ENCODE peak calls at places on chromosomes 6 and 20, in seven cellular contexts. Y is H1, K is SK-N-SH, U is HCT116, F is K562, D is HepG2, P is GM12878. M is an unnamed sample.

GRCh38 chr20:52179331-52180166 is 12.0 kb downstream of the ZFP64 start:
- DNase-seq in U (no peak), Y (no peak), K (no peak), P (peak; percentile 94), F (no peak), D (no peak), M (no peak)

GRCh38 chr20:22407237-22408193 is 176.9 kb downstream of the FOXA2 start:
- DNase-seq in U (no peak), F (peak; percentile 26), D (no peak), K (no peak), P (no peak), Y (no peak), M (no peak)

GRCh38 chr20:21719592-21720214 is 14.2 kb downstream of the PAX1 start:
- DNase-seq in F (peak; percentile 51), U (peak; percentile 35), Y (peak; percentile 81), P (peak; percentile 12), K (peak; percentile 65), D (peak; percentile 68), M (no peak)

GRCh38 chr6:9745476-9745875 is 669.4 kb downstream of the TFAP2A start:
- DNase-seq in Y (no peak), K (no peak), D (no peak), U (no peak), F (no peak), P (no peak), M (no peak)

GRCh38 chr6:165263-165662 is 127.0 kb upstream of the DUSP22 start:
- DNase-seq in F (no peak), Y (no peak), U (no peak), P (no peak), K (no peak), D (no peak), M (no peak)

GRCh38 chr6:161406633-161407032 is 132.8 kb upstream of the AGPAT4 start:
- DNase-seq in K (no peak), U (peak; percentile 39), F (no peak), P (no peak), D (no peak), Y (no peak), M (no peak)

GRCh38 chr20:32537657-32538525 is 47.2 kb downstream of the NOL4L start:
- DNase-seq in F (peak; percentile 88), P (no peak), D (no peak), Y (no peak), K (peak; percentile 64), U (no peak), M (no peak)

GRCh38 chr20:40538126-40538525 is 150.9 kb downstream of the MAFB start:
- DNase-seq in D (no peak), K (no peak), U (no peak), P (no peak), Y (no peak), F (no peak), M (no peak)

GRCh38 chr6:112439010-112439409 is 91.9 kb downstream of the RFPL4B start:
- DNase-seq in F (no peak), K (no peak), P (no peak), D (no peak), Y (no peak), U (no peak), M (no peak)

GRCh38 chr6:29557320-29557719 is 2.2 kb downstream of the UBD start:
- DNase-seq in F (no peak), U (no peak), P (no peak), K (no peak), Y (no peak), D (no peak), M (peak; percentile 25)

GRCh38 chr6:153129873-153130514 is 1.1 kb downstream of the RGS17 start:
- DNase-seq in K (peak; percentile 73), U (no peak), D (no peak), Y (no peak), F (no peak), P (no peak), M (no peak)

GRCh38 chr6:18595774-18596528 is 208.8 kb downstream of the RNF144B start:
- DNase-seq in K (peak; percentile 40), F (peak; percentile 64), D (peak; percentile 43), Y (peak; percentile 84), P (no peak), U (peak; percentile 46), M (peak; percentile 68)

GRCh38 chr6:37938909-37939308 is 119.4 kb downstream of the ZFAND3 start:
- DNase-seq in Y (no peak), U (no peak), K (no peak), F (no peak), D (no peak), P (no peak), M (no peak)

GRCh38 chr6:7727150-7727950 is 1.5 kb downstream of the BMP6 start:
- DNase-seq in F (no peak), Y (peak; percentile 70), K (peak; percentile 60), P (no peak), U (no peak), D (no peak), M (no peak)

GRCh38 chr20:20371681-20372080 is 3.8 kb downstream of the INSM1 start:
- DNase-seq in Y (no peak), D (no peak), K (no peak), U (no peak), F (no peak), P (no peak), M (no peak)

GRCh38 chr20:15561707-15562106 is 1011.5 kb downstream of the KIF16B start:
- DNase-seq in P (no peak), F (no peak), D (no peak), U (no peak), Y (no peak), K (peak; percentile 9), M (peak; percentile 18)

GRCh38 chr6:65448806-65449397 is 258.1 kb downstream of the EYS start:
- DNase-seq in U (no peak), Y (no peak), F (no peak), P (no peak), K (no peak), D (no peak), M (no peak)

GRCh38 chr20:7108929-7109328 is 341.4 kb downstream of the BMP2 start:
- DNase-seq in U (no peak), D (no peak), F (no peak), K (no peak), P (no peak), Y (no peak), M (no peak)

GRCh38 chr6:143962644-143962929 is 45.5 kb downstream of the PLAGL1 start:
- DNase-seq in D (no peak), P (no peak), U (no peak), K (no peak), Y (no peak), F (no peak), M (peak; percentile 52)

GRCh38 chr20:37902504-37903313 is at the start of gene VSTM2L:
- DNase-seq in K (peak; percentile 88), Y (no peak), D (no peak), F (peak; percentile 46), U (no peak), P (no peak), M (no peak)

GRCh38 chr20:24731312-24731711 is 217.8 kb upstream of the CST7 start:
- DNase-seq in Y (peak; percentile 32), F (no peak), U (no peak), K (no peak), D (no peak), P (no peak), M (no peak)

GRCh38 chr6:110811187-110811586 is 4.1 kb downstream of the CDK19 start:
- DNase-seq in P (peak; percentile 55), K (no peak), U (no peak), Y (no peak), D (no peak), F (no peak), M (no peak)

GRCh38 chr20:41265931-41266330 is 51.6 kb downstream of the ZHX3 start:
- DNase-seq in F (no peak), D (no peak), K (no peak), Y (no peak), P (no peak), U (no peak), M (no peak)

GRCh38 chr6:113031591-113031990 is 684.5 kb downstream of the RFPL4B start:
- DNase-seq in D (no peak), U (no peak), Y (no peak), P (no peak), K (no peak), F (no peak), M (no peak)

GRCh38 chr6:131316654-131317053 is 181.4 kb downstream of the AKAP7 start:
- DNase-seq in P (no peak), Y (no peak), F (no peak), D (no peak), U (no peak), K (no peak), M (no peak)

GRCh38 chr6:78231002-78231401 is 578.2 kb downstream of the MEI4 start:
- DNase-seq in F (no peak), P (no peak), K (no peak), D (no peak), U (no peak), Y (no peak), M (no peak)

GRCh38 chr6:27867941-27868705 is 44.1 kb downstream of the OR2B2 start:
- DNase-seq in K (no peak), Y (peak; percentile 38), P (no peak), F (no peak), U (no peak), D (no peak), M (no peak)

GRCh38 chr6:105994522-105995402 is 91.4 kb upstream of the PRDM1 start:
- DNase-seq in Y (peak; percentile 74), F (no peak), D (no peak), K (peak; percentile 48), U (peak; percentile 31), P (no peak), M (no peak)

GRCh38 chr6:69059413-69059812 is 424.3 kb downstream of the ADGRB3 start:
- DNase-seq in D (no peak), P (no peak), K (no peak), F (no peak), U (no peak), Y (no peak), M (no peak)

GRCh38 chr6:37566209-37566859 is 66.6 kb upstream of the CCDC167 start:
- DNase-seq in Y (peak; percentile 95), P (no peak), U (no peak), D (no peak), K (peak; percentile 94), F (peak; percentile 86), M (peak; percentile 48)

GRCh38 chr20:61712632-61713031 is 353.0 kb downstream of the TAF4 start:
- DNase-seq in F (no peak), U (no peak), P (no peak), K (no peak), Y (no peak), D (no peak), M (no peak)
- TF ChIP-seq YY1 in F (no peak), U (no peak), P (no peak), K (no peak), Y (no peak), D (no peak), M (no peak)

GRCh38 chr20:45052698-45053440 is 48.1 kb downstream of the KCNS1 start:
- DNase-seq in F (no peak), U (no peak), D (no peak), P (peak; percentile 55), K (no peak), Y (no peak), M (no peak)
- H3K4me1 ChIP-seq in F (no peaks in the 10 kb centered on the region), U (no peaks in the 10 kb centered on the region), D (no peaks in the 10 kb centered on the region), P (peaks cover 48% of the 10 kb centered on the region), K (peaks cover 24% of the 10 kb centered on the region), Y (no peaks in the 10 kb centered on the region), M (no peaks in the 10 kb centered on the region)

GRCh38 chr6:44664716-44665115 is 277.2 kb downstream of the CDC5L start:
- DNase-seq in F (no peak), D (no peak), Y (no peak), P (no peak), U (no peak), K (peak; percentile 57), M (no peak)
- TF ChIP-seq YY1 in F (no peak), D (no peak), Y (no peak), P (no peak), U (no peak), K (no peak), M (no peak)

GRCh38 chr20:46311719-46312074 is 3.4 kb upstream of the CDH22 start:
- DNase-seq in D (no peak), Y (no peak), U (no peak), K (no peak), F (no peak), P (no peak), M (no peak)
- H3K4me1 ChIP-seq in D (peaks cover 21% of the 10 kb centered on the region), Y (peaks cover 6% of the 10 kb centered on the region), U (peaks cover 42% of the 10 kb centered on the region), K (no peaks in the 10 kb centered on the region), F (no peaks in the 10 kb centered on the region), P (no peaks in the 10 kb centered on the region), M (peaks cover 7% of the 10 kb centered on the region)